ENCODE peak calls at places on chromosomes 7 and 10, in eight cellular contexts. K is brain microvascular endothelial cell, R is BJ, V is SJSA1, I is PC-3, C is MM.1S, L is HCT116, A is thyroid gland. Z is an unnamed sample. For H3K36me3, the result is how much of the 10 kb centered on the place peaks cover.

GRCh38 chr10:96987842-96988175 is 155.7 kb downstream of the LCOR start:
- DNase-seq in K (no peak), R (peak), V (no peak), I (no peak), C (no peak), L (no peak), A (no peak), Z (no peak)

GRCh38 chr7:85023066-85023687 is 163.7 kb downstream of the SEMA3D start:
- DNase-seq in K (peak), R (no peak), V (peak), I (peak), C (peak), L (peak), A (no peak), Z (peak)

GRCh38 chr7:8149222-8149621 is 112.7 kb downstream of the ICA1 start:
- DNase-seq in K (no peak), R (no peak), V (no peak), I (no peak), C (no peak), L (no peak), A (no peak), Z (no peak)

GRCh38 chr10:77965294-77965693 is 38.7 kb upstream of the DLG5 start:
- DNase-seq in K (peak), R (peak), V (peak), I (peak), C (no peak), L (no peak), A (no peak), Z (peak)

GRCh38 chr10:10930979-10931743 is 86.5 kb upstream of the CELF2 start:
- DNase-seq in K (no peak), R (no peak), V (no peak), I (no peak), C (no peak), L (no peak), A (no peak), Z (no peak)

GRCh38 chr10:78905940-78906308 is 162.8 kb upstream of the ZMIZ1 start:
- DNase-seq in K (no peak), R (no peak), V (no peak), I (no peak), C (no peak), L (no peak), A (no peak), Z (peak)

GRCh38 chr10:79081353-79082034 is 12.7 kb downstream of the ZMIZ1 start:
- DNase-seq in K (peak), R (peak), V (peak), I (peak), C (no peak), L (no peak), A (no peak), Z (peak)

GRCh38 chr10:33859319-33860022 is 525.0 kb upstream of the NRP1 start:
- DNase-seq in K (no peak), R (no peak), V (no peak), I (peak), C (no peak), L (no peak), A (no peak), Z (no peak)

GRCh38 chr7:16098585-16099179 is 322.7 kb downstream of the CRPPA start:
- DNase-seq in K (no peak), R (no peak), V (no peak), I (peak), C (no peak), L (peak), A (no peak), Z (no peak)

GRCh38 chr10:97226398-97226797 is 40.6 kb upstream of the SLIT1 start:
- DNase-seq in K (no peak), R (no peak), V (no peak), I (no peak), C (no peak), L (no peak), A (no peak), Z (no peak)

GRCh38 chr7:506391-506831 is 13.2 kb downstream of the PDGFA start:
- DNase-seq in K (no peak), R (no peak), V (no peak), I (no peak), C (no peak), L (no peak), A (no peak), Z (no peak)
- H3K36me3 ChIP-seq in K (under half), R (under half), V (under half), I (under half), C (under half), L (under half), A (under half), Z (under half)

DNA sequence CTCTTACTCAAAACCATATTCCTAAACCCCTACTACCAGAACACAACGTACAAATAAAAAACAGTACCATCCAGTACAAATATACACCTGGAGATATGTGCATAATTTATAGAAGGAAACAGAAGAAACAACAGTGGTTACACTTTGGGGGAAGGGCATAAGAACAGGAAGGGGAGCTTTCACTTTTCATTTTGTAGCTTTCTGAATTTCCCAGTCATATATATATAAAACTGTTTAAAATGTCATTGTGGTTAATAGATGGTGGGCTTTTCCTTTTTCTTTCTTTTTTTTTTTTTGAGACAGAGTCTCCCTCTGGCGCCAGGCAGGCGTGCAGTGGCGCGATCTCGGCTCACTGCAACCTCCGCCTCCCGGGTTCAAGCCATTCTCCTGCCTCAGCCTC is 47.2 kb downstream of the MALSU1 start:
- DNase-seq in K (no peak), R (no peak), V (peak), I (no peak), C (peak), L (no peak), A (no peak), Z (no peak)
- H3K36me3 ChIP-seq in K (under half), R (under half), V (half or more), I (under half), C (under half), L (under half), A (under half), Z (under half)

GRCh38 chr7:139264220-139264619 is 33.2 kb downstream of the UBN2 start:
- DNase-seq in K (no peak), R (no peak), V (no peak), I (no peak), C (no peak), L (no peak), A (no peak), Z (no peak)

DNA sequence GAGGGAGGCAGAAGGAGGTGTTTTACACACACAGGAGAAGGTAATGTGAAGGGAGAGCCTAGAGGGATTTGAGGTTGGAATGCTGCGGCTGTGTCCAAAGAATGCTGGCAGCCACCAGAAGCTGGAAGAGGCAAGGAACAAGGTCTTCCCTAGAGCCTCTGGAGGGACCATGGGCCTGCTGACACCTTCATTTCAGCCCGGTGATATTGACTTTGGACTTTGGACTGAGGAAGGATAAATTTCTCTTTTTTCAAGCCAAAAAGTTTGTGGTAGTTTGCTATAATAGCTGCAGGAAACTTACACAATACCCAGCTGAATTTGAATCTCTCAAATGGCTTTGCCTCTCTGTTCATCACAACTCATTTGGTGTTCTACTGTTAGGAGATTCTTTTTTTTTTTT is 34.6 kb downstream of the UBN2 start:
- DNase-seq in K (no peak), R (no peak), V (no peak), I (no peak), C (no peak), L (no peak), A (no peak), Z (no peak)
- H3K36me3 ChIP-seq in K (under half), R (under half), V (under half), I (under half), C (under half), L (under half), A (under half), Z (under half)

GRCh38 chr7:152131981-152132494 is 106.6 kb downstream of the GALNT11 start:
- DNase-seq in K (no peak), R (no peak), V (no peak), I (no peak), C (no peak), L (no peak), A (no peak), Z (no peak)
- H3K36me3 ChIP-seq in K (under half), R (under half), V (half or more), I (under half), C (under half), L (under half), A (under half), Z (under half)

GRCh38 chr10:13328588-13328987 is 19.5 kb downstream of the SEPHS1 start:
- DNase-seq in K (no peak), R (no peak), V (no peak), I (no peak), C (no peak), L (no peak), A (no peak), Z (no peak)
- H3K36me3 ChIP-seq in K (under half), R (under half), V (half or more), I (under half), C (under half), L (under half), A (half or more), Z (half or more)

GRCh38 chr10:48749254-48749787 is 64.6 kb downstream of the WDFY4 start:
- DNase-seq in K (no peak), R (no peak), V (no peak), I (no peak), C (no peak), L (no peak), A (no peak), Z (no peak)

GRCh38 chr10:48750991-48751390 is 66.3 kb downstream of the WDFY4 start:
- DNase-seq in K (no peak), R (no peak), V (no peak), I (no peak), C (no peak), L (no peak), A (no peak), Z (no peak)

GRCh38 chr10:48745662-48746245 is 61.1 kb downstream of the WDFY4 start:
- DNase-seq in K (no peak), R (no peak), V (no peak), I (no peak), C (no peak), L (no peak), A (no peak), Z (no peak)

GRCh38 chr10:48750019-48750418 is 65.3 kb downstream of the WDFY4 start:
- DNase-seq in K (no peak), R (no peak), V (no peak), I (no peak), C (no peak), L (no peak), A (no peak), Z (no peak)

GRCh38 chr10:48748573-48748972 is 63.9 kb downstream of the WDFY4 start:
- DNase-seq in K (no peak), R (no peak), V (no peak), I (no peak), C (no peak), L (no peak), A (no peak), Z (no peak)
- H3K36me3 ChIP-seq in K (under half), R (under half), V (under half), I (under half), C (under half), L (under half), A (under half), Z (under half)

GRCh38 chr7:76327610-76328009 is 25.1 kb downstream of the HSPB1 start:
- DNase-seq in K (no peak), R (no peak), V (no peak), I (no peak), C (no peak), L (no peak), A (no peak), Z (no peak)

GRCh38 chr7:76325811-76326210 is 23.3 kb downstream of the HSPB1 start:
- DNase-seq in K (no peak), R (no peak), V (no peak), I (no peak), C (no peak), L (no peak), A (no peak), Z (no peak)

GRCh38 chr7:76325092-76325491 is 22.6 kb downstream of the HSPB1 start:
- DNase-seq in K (no peak), R (no peak), V (no peak), I (no peak), C (no peak), L (no peak), A (no peak), Z (no peak)

GRCh38 chr7:76328390-76328789 is 25.9 kb downstream of the HSPB1 start:
- DNase-seq in K (no peak), R (no peak), V (no peak), I (no peak), C (no peak), L (no peak), A (no peak), Z (no peak)

DNA sequence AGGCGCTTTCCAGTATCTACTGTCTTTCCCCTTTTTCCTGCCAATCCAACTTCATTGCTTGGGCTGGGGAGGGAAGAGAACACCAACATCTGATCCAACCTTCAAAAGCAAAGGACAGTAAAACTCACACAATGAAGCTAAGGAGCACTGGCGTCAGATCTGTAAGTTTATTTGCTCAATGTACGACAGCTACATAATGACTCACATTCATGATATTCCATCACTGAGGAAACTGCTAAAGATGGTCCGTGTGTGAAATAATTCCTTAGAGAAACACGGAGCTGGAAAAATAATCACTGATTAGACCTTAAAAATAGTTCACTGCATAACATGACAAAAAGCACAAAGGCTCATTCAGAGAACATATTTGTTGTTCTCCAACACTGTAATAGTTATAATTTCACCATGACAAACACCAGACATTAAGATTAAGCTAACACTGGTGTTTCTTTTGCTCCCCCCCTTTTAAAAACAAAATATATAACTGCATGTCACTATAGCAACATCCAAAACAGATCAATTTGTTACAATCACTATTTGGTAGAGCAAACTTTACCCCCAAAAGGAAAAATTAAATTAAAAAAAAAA is 24.3 kb downstream of the HSPB1 start:
- DNase-seq in K (peak), R (no peak), V (peak), I (peak), C (no peak), L (no peak), A (no peak), Z (no peak)
- H3K36me3 ChIP-seq in K (half or more), R (under half), V (half or more), I (under half), C (under half), L (half or more), A (under half), Z (under half)

GRCh38 chr7:45057853-45058252 is 30.9 kb downstream of the NACAD start:
- DNase-seq in K (no peak), R (no peak), V (no peak), I (no peak), C (no peak), L (no peak), A (no peak), Z (no peak)

GRCh38 chr7:45064047-45064725 is 24.6 kb downstream of the NACAD start:
- DNase-seq in K (no peak), R (no peak), V (no peak), I (no peak), C (no peak), L (no peak), A (no peak), Z (no peak)

GRCh38 chr7:45060295-45060694 is 28.5 kb downstream of the NACAD start:
- DNase-seq in K (no peak), R (no peak), V (no peak), I (no peak), C (no peak), L (no peak), A (no peak), Z (no peak)

GRCh38 chr7:45061807-45062206 is 27.0 kb downstream of the NACAD start:
- DNase-seq in K (no peak), R (no peak), V (no peak), I (no peak), C (no peak), L (no peak), A (no peak), Z (no peak)

GRCh38 chr7:45061352-45061751 is 27.4 kb downstream of the NACAD start:
- DNase-seq in K (no peak), R (no peak), V (no peak), I (no peak), C (no peak), L (no peak), A (no peak), Z (no peak)
- H3K36me3 ChIP-seq in K (under half), R (under half), V (under half), I (under half), C (under half), L (under half), A (under half), Z (under half)

DNA sequence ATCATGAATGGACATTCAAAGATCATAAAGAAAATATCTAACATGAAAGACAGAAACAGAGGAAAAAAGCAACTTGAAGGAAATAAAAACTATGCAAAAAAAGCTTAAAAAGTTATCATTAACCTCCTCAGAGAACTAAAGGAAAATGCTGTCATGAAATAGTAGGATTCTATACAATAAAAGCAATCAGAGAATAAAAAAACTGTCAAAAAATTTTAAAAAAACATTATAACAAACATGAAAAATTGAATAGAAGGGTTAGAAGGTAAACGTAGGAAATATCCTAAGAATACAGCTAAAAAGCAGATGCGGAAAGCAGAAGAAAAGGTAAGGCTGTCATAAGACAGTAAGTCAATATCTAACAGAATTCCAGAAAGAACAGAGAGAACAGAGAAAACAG is 44.8 kb downstream of the SGMS1 start:
- DNase-seq in K (no peak), R (no peak), V (no peak), I (no peak), C (no peak), L (no peak), A (no peak), Z (no peak)
- H3K36me3 ChIP-seq in K (under half), R (under half), V (under half), I (under half), C (under half), L (under half), A (under half), Z (under half)

GRCh38 chr7:99448855-99449254 is 10.1 kb downstream of the CPSF4 start:
- DNase-seq in K (no peak), R (no peak), V (no peak), I (no peak), C (no peak), L (no peak), A (no peak), Z (no peak)
- H3K36me3 ChIP-seq in K (half or more), R (under half), V (half or more), I (under half), C (under half), L (under half), A (under half), Z (under half)

Z was measured in adrenal gland.